ENCODE peak calls at places on chromosome 19, in nine cellular contexts. One of them, this sample, is unnamed.

GRCh38 chr19:56091066-56091490 is 30.0 kb downstream of the ZNF787 start:
- DNase-seq in breast epithelium: peak
- DNase-seq in ovary: no peak
- DNase-seq in osteoblast: peak
- DNase-seq in fibroblast of lung: peak
- DNase-seq in T-helper 2 cell: no peak
- DNase-seq in activated CD8-positive, alpha-beta memory T cell treated with anti-CD3 and anti-CD28 coated beads for 1 hour: no peak
- DNase-seq in fibroblast of the aortic adventitia: peak
- DNase-seq in AG09309: no peak
- DNase-seq in this sample: no peak

GRCh38 chr19:49110567-49110966 is 3.6 kb upstream of the LIN7B start:
- DNase-seq in breast epithelium: no peak
- DNase-seq in ovary: no peak
- DNase-seq in osteoblast: peak
- DNase-seq in fibroblast of lung: peak
- DNase-seq in T-helper 2 cell: no peak
- DNase-seq in activated CD8-positive, alpha-beta memory T cell treated with anti-CD3 and anti-CD28 coated beads for 1 hour: no peak
- DNase-seq in fibroblast of the aortic adventitia: peak
- DNase-seq in AG09309: no peak
- DNase-seq in this sample: no peak

GRCh38 chr19:3608750-3609322 is 2.2 kb upstream of the TBXA2R start:
- DNase-seq in breast epithelium: no peak
- DNase-seq in ovary: peak
- DNase-seq in osteoblast: no peak
- DNase-seq in fibroblast of lung: no peak
- DNase-seq in T-helper 2 cell: no peak
- DNase-seq in activated CD8-positive, alpha-beta memory T cell treated with anti-CD3 and anti-CD28 coated beads for 1 hour: no peak
- DNase-seq in fibroblast of the aortic adventitia: no peak
- DNase-seq in AG09309: no peak
- DNase-seq in this sample: no peak

GRCh38 chr19:44623080-44623479 is 9.7 kb downstream of the IGSF23 start:
- DNase-seq in breast epithelium: no peak
- DNase-seq in ovary: no peak
- DNase-seq in osteoblast: peak
- DNase-seq in fibroblast of lung: peak
- DNase-seq in T-helper 2 cell: no peak
- DNase-seq in activated CD8-positive, alpha-beta memory T cell treated with anti-CD3 and anti-CD28 coated beads for 1 hour: no peak
- DNase-seq in fibroblast of the aortic adventitia: peak
- DNase-seq in AG09309: peak
- DNase-seq in this sample: no peak

GRCh38 chr19:38841787-38842438 is 7.9 kb downstream of the HNRNPL start:
- DNase-seq in breast epithelium: no peak
- DNase-seq in ovary: no peak
- DNase-seq in osteoblast: peak
- DNase-seq in fibroblast of lung: no peak
- DNase-seq in T-helper 2 cell: peak
- DNase-seq in activated CD8-positive, alpha-beta memory T cell treated with anti-CD3 and anti-CD28 coated beads for 1 hour: peak
- DNase-seq in fibroblast of the aortic adventitia: no peak
- DNase-seq in AG09309: no peak
- DNase-seq in this sample: no peak

GRCh38 chr19:53537126-53537522 is 821 bp upstream of the ZNF331 start:
- DNase-seq in breast epithelium: no peak
- DNase-seq in ovary: no peak
- DNase-seq in osteoblast: no peak
- DNase-seq in fibroblast of lung: no peak
- DNase-seq in T-helper 2 cell: peak
- DNase-seq in activated CD8-positive, alpha-beta memory T cell treated with anti-CD3 and anti-CD28 coated beads for 1 hour: no peak
- DNase-seq in fibroblast of the aortic adventitia: no peak
- DNase-seq in AG09309: no peak
- DNase-seq in this sample: no peak

GRCh38 chr19:57887195-57887941 is 1.5 kb downstream of the ZNF814 start:
- DNase-seq in breast epithelium: no peak
- DNase-seq in ovary: no peak
- DNase-seq in osteoblast: no peak
- DNase-seq in fibroblast of lung: peak
- DNase-seq in T-helper 2 cell: no peak
- DNase-seq in activated CD8-positive, alpha-beta memory T cell treated with anti-CD3 and anti-CD28 coated beads for 1 hour: no peak
- DNase-seq in fibroblast of the aortic adventitia: peak
- DNase-seq in AG09309: no peak
- DNase-seq in this sample: peak

GRCh38 chr19:9850235-9850959 is 15.3 kb downstream of the PIN1 start:
- DNase-seq in breast epithelium: no peak
- DNase-seq in ovary: no peak
- DNase-seq in osteoblast: no peak
- DNase-seq in fibroblast of lung: no peak
- DNase-seq in T-helper 2 cell: no peak
- DNase-seq in activated CD8-positive, alpha-beta memory T cell treated with anti-CD3 and anti-CD28 coated beads for 1 hour: no peak
- DNase-seq in fibroblast of the aortic adventitia: no peak
- DNase-seq in AG09309: no peak
- DNase-seq in this sample: no peak

GRCh38 chr19:36931684-36932083 is 15.6 kb downstream of the ZNF568 start:
- DNase-seq in breast epithelium: no peak
- DNase-seq in ovary: no peak
- DNase-seq in osteoblast: no peak
- DNase-seq in fibroblast of lung: no peak
- DNase-seq in T-helper 2 cell: no peak
- DNase-seq in activated CD8-positive, alpha-beta memory T cell treated with anti-CD3 and anti-CD28 coated beads for 1 hour: no peak
- DNase-seq in fibroblast of the aortic adventitia: no peak
- DNase-seq in AG09309: no peak
- DNase-seq in this sample: no peak

GRCh38 chr19:39199025-39199424 is 2.3 kb downstream of the NCCRP1 start:
- DNase-seq in breast epithelium: no peak
- DNase-seq in ovary: peak
- DNase-seq in osteoblast: peak
- DNase-seq in fibroblast of lung: peak
- DNase-seq in T-helper 2 cell: no peak
- DNase-seq in activated CD8-positive, alpha-beta memory T cell treated with anti-CD3 and anti-CD28 coated beads for 1 hour: no peak
- DNase-seq in fibroblast of the aortic adventitia: peak
- DNase-seq in AG09309: no peak
- DNase-seq in this sample: no peak

GRCh38 chr19:55080121-55080914 is 4.6 kb downstream of the EPS8L1 start:
- DNase-seq in breast epithelium: peak
- DNase-seq in ovary: no peak
- DNase-seq in osteoblast: peak
- DNase-seq in fibroblast of lung: peak
- DNase-seq in T-helper 2 cell: peak
- DNase-seq in activated CD8-positive, alpha-beta memory T cell treated with anti-CD3 and anti-CD28 coated beads for 1 hour: peak
- DNase-seq in fibroblast of the aortic adventitia: peak
- DNase-seq in AG09309: no peak
- DNase-seq in this sample: peak

GRCh38 chr19:3062165-3063105 is at the start of gene TLE5:
- DNase-seq in breast epithelium: no peak
- DNase-seq in ovary: peak
- DNase-seq in osteoblast: peak
- DNase-seq in fibroblast of lung: no peak
- DNase-seq in T-helper 2 cell: peak
- DNase-seq in activated CD8-positive, alpha-beta memory T cell treated with anti-CD3 and anti-CD28 coated beads for 1 hour: peak
- DNase-seq in fibroblast of the aortic adventitia: no peak
- DNase-seq in AG09309: no peak
- DNase-seq in this sample: peak

GRCh38 chr19:33627962-33628839 is 6.4 kb downstream of the CHST8 start:
- DNase-seq in breast epithelium: no peak
- DNase-seq in ovary: no peak
- DNase-seq in osteoblast: no peak
- DNase-seq in fibroblast of lung: no peak
- DNase-seq in T-helper 2 cell: no peak
- DNase-seq in activated CD8-positive, alpha-beta memory T cell treated with anti-CD3 and anti-CD28 coated beads for 1 hour: no peak
- DNase-seq in fibroblast of the aortic adventitia: no peak
- DNase-seq in AG09309: no peak
- DNase-seq in this sample: no peak

GRCh38 chr19:49973987-49974386 is 13.0 kb upstream of the SIGLEC11 start:
- DNase-seq in breast epithelium: no peak
- DNase-seq in ovary: no peak
- DNase-seq in osteoblast: no peak
- DNase-seq in fibroblast of lung: no peak
- DNase-seq in T-helper 2 cell: no peak
- DNase-seq in activated CD8-positive, alpha-beta memory T cell treated with anti-CD3 and anti-CD28 coated beads for 1 hour: no peak
- DNase-seq in fibroblast of the aortic adventitia: no peak
- DNase-seq in AG09309: no peak
- DNase-seq in this sample: no peak

GRCh38 chr19:11504502-11505031 is 1.1 kb downstream of the ZNF653 start:
- DNase-seq in breast epithelium: no peak
- DNase-seq in ovary: no peak
- DNase-seq in osteoblast: peak
- DNase-seq in fibroblast of lung: no peak
- DNase-seq in T-helper 2 cell: no peak
- DNase-seq in activated CD8-positive, alpha-beta memory T cell treated with anti-CD3 and anti-CD28 coated beads for 1 hour: no peak
- DNase-seq in fibroblast of the aortic adventitia: no peak
- DNase-seq in AG09309: no peak
- DNase-seq in this sample: no peak

GRCh38 chr19:31946491-31946890 is 398.9 kb upstream of the ZNF507 start:
- DNase-seq in breast epithelium: no peak
- DNase-seq in ovary: no peak
- DNase-seq in osteoblast: no peak
- DNase-seq in fibroblast of lung: no peak
- DNase-seq in T-helper 2 cell: no peak
- DNase-seq in activated CD8-positive, alpha-beta memory T cell treated with anti-CD3 and anti-CD28 coated beads for 1 hour: no peak
- DNase-seq in fibroblast of the aortic adventitia: no peak
- DNase-seq in AG09309: no peak
- DNase-seq in this sample: no peak